ENCODE peak calls at places on chromosomes 12 and 14, in four cellular contexts. C is GM12878, F is K562, A is H1. Q is an unnamed sample.
A peak's percentile ranks its signal among the peaks of the same experiment; 100 is the strongest.

GRCh38 chr12:19251481-19251880 is 121.9 kb downstream of the PLEKHA5 start:
- DNase-seq in C (no peak), F (no peak), A (no peak), Q (no peak)

GRCh38 chr14:69084023-69084422 is 68.9 kb downstream of the DCAF5 start:
- DNase-seq in F (no peak), A (no peak), C (no peak), Q (no peak)

GRCh38 chr12:92597997-92598396 is 104.8 kb upstream of the PLEKHG7 start:
- DNase-seq in F (no peak), A (no peak), C (no peak), Q (no peak)

GRCh38 chr12:47133981-47134380 is 54.2 kb upstream of the AMIGO2 start:
- DNase-seq in F (no peak), A (no peak), C (no peak), Q (no peak)

GRCh38 chr14:90491221-90491867 is 94.5 kb downstream of the CALM1 start:
- DNase-seq in F (no peak), A (peak; percentile 39), C (no peak), Q (peak; percentile 79)

GRCh38 chr12:75933136-75933535 is 98.4 kb downstream of the PHLDA1 start:
- DNase-seq in A (no peak), F (no peak), C (no peak), Q (no peak)

GRCh38 chr12:76270657-76271358 is 77.4 kb downstream of the BBS10 start:
- DNase-seq in C (no peak), F (no peak), A (no peak), Q (no peak)

GRCh38 chr12:64946132-64946829 is 121.8 kb downstream of the TBC1D30 start:
- DNase-seq in C (no peak), A (no peak), F (no peak), Q (peak; percentile 69)

GRCh38 chr12:77625441-77625840 is 205.3 kb upstream of the NAV3 start:
- DNase-seq in F (no peak), C (no peak), A (no peak), Q (no peak)

GRCh38 chr12:6730169-6730568 is 6.3 kb downstream of the COPS7A start:
- DNase-seq in C (no peak), F (no peak), A (no peak), Q (no peak)

GRCh38 chr12:55659486-55660385 is 23.0 kb downstream of the OR10P1 start:
- DNase-seq in C (no peak), A (no peak), F (no peak), Q (peak; percentile 36)

GRCh38 chr14:30389134-30389900 is 169.6 kb upstream of the G2E3 start:
- DNase-seq in C (no peak), A (no peak), F (no peak), Q (no peak)

GRCh38 chr12:109445224-109445623 is 31.9 kb downstream of the KCTD10 start:
- DNase-seq in A (no peak), F (no peak), C (no peak), Q (no peak)

GRCh38 chr12:98738539-98738938 is 93.4 kb downstream of the APAF1 start:
- DNase-seq in A (no peak), C (no peak), F (no peak), Q (no peak)

GRCh38 chr14:101711041-101711861 is 50.3 kb upstream of the PPP2R5C start:
- DNase-seq in A (no peak), F (peak; percentile 14), C (no peak), Q (no peak)

GRCh38 chr12:46242569-46242968 is 26.3 kb downstream of the SLC38A1 start:
- DNase-seq in C (no peak), A (no peak), F (no peak), Q (no peak)

GRCh38 chr14:55317907-55318306 is 46.7 kb downstream of the FBXO34 start:
- DNase-seq in F (no peak), A (no peak), C (no peak), Q (no peak)

GRCh38 chr14:59918824-59919581 is 941 bp upstream of the LRRC9 start:
- DNase-seq in F (peak; percentile 16), C (no peak), A (no peak), Q (peak; percentile 56)

GRCh38 chr14:96268426-96269358 is 12.7 kb downstream of the BDKRB1 start:
- DNase-seq in F (no peak), A (peak; percentile 33), C (no peak), Q (no peak)

GRCh38 chr12:31629756-31630732 is 29.4 kb upstream of the ETFBKMT start:
- DNase-seq in A (no peak), C (no peak), F (peak; percentile 17), Q (no peak)

GRCh38 chr14:24680516-24680915 is 46.5 kb upstream of the GZMB start:
- DNase-seq in F (no peak), A (no peak), C (no peak), Q (no peak)

GRCh38 chr12:13870255-13870654 is 111.1 kb downstream of the GRIN2B start:
- DNase-seq in C (no peak), A (no peak), F (no peak), Q (no peak)

GRCh38 chr12:119902084-119902509 is 25.0 kb upstream of the CIT start:
- DNase-seq in A (peak; percentile 82), C (peak; percentile 33), F (peak; percentile 77), Q (peak; percentile 81)

GRCh38 chr14:23539209-23539866 is 12.2 kb downstream of the ZFHX2 start:
- DNase-seq in F (peak; percentile 70), C (no peak), A (peak; percentile 79), Q (peak; percentile 92)

GRCh38 chr12:88037770-88038169 is 8.6 kb upstream of the C12orf50 start:
- DNase-seq in C (no peak), F (no peak), A (no peak), Q (no peak)

GRCh38 chr12:109462868-109463692 is 14.0 kb downstream of the KCTD10 start:
- DNase-seq in A (no peak), C (no peak), F (no peak), Q (peak; percentile 51)

GRCh38 chr14:94005324-94005723 is 8.2 kb downstream of the CCDC197 start:
- DNase-seq in F (peak; percentile 31), A (no peak), C (no peak), Q (peak; percentile 56)

GRCh38 chr14:35355981-35356839 is 48.3 kb downstream of the NFKBIA start:
- DNase-seq in C (no peak), F (peak; percentile 37), A (no peak), Q (no peak)

GRCh38 chr14:61372842-61373555 is 51.6 kb downstream of the PRKCH start:
- DNase-seq in C (no peak), A (no peak), F (no peak), Q (no peak)

GRCh38 chr14:106776395-106776983 is 1250.1 kb downstream of the TMEM121 start:
- DNase-seq in C (no peak), A (no peak), F (no peak), Q (no peak)

GRCh38 chr12:88062464-88062863 is 33.3 kb upstream of the C12orf50 start:
- DNase-seq in F (no peak), A (no peak), C (peak; percentile 30), Q (no peak)

GRCh38 chr12:124808276-124808675 is 55.4 kb downstream of the SCARB1 start:
- DNase-seq in C (no peak), A (no peak), F (peak; percentile 30), Q (no peak)

GRCh38 chr14:76726551-76726961 is 34.7 kb upstream of the VASH1 start:
- DNase-seq in A (peak; percentile 58), C (no peak), F (no peak), Q (no peak)

GRCh38 chr14:105329411-105330200 is 15.1 kb downstream of the PACS2 start:
- DNase-seq in F (no peak), A (no peak), C (no peak), Q (peak; percentile 19)

GRCh38 chr14:69579476-69579875 is 4.8 kb upstream of the CCDC177 start:
- DNase-seq in C (no peak), F (no peak), A (no peak), Q (no peak)

GRCh38 chr12:107760207-107760816 is 625 bp downstream of the PRDM4 start:
- DNase-seq in F (no peak), C (no peak), A (peak; percentile 67), Q (peak; percentile 58)

GRCh38 chr12:22443379-22444316 is 100.7 kb downstream of the C2CD5 start:
- DNase-seq in F (peak; percentile 38), C (peak; percentile 15), A (peak; percentile 52), Q (peak; percentile 57)

DNA sequence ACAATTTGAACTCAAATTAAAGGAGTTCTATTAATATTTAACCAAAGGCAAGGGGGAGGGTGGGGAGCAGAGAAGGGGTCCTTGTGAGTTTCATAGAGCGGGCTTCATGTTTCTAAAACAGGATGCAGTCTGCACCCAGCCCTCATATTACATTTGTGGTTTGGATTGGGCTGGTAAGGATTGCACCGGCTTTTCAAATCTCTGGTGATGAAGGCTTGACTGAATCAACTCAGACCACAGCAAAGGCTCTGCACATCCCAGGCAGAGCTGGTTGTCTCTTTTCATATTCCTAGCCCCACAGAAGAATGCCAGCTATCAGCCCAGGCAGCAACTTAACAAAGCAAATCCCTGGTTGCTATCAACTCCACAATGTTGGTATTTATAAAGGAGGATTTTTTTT is 1221.4 kb downstream of the VRK1 start:
- DNase-seq in F (no peak), A (no peak), C (no peak), Q (no peak)
- TF ChIP-seq SIN3A in F (no peak), A (no peak), C (no peak), Q (no peak)

GRCh38 chr12:96194901-96195844 is 998 bp downstream of the ELK3 start:
- DNase-seq in F (peak; percentile 29), A (peak; percentile 68), C (peak; percentile 80), Q (peak; percentile 77)
- TF ChIP-seq SIN3A in F (no peak), A (no peak), C (no peak), Q (peak; percentile 22)

DNA sequence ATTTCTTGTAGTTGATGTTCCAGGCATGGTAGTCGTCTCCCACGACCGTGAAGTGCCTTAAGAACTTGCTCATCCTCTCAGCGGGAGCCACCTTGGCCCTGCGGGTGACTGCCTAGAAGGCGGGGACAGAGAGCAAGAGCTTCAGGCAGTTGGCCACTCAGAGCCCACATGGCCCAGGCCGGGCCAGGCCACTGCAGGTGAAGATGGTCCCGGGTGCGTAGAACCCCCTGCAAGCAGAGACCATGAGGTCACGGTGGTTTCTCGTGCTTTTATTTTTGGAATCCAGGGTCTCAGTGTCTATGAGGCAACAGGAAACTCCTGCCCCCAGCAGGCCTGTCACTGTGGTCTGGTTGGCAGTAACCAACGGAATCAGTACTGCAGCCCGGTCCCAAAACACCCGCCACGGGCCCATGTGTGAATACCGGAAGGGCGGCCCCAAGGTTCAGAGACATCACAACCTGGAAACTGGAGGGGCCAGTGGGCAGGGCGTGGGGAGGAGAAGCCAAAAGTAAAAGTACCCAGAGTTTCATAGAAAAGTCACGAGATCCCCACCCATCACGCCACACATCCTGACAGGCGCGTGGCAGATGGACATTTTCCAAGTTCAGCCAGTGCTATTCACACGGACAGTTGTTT is 27.5 kb downstream of the HVCN1 start:
- DNase-seq in A (no peak), F (no peak), C (peak; percentile 92), Q (no peak)
- TF ChIP-seq SIN3A in A (no peak), F (no peak), C (peak; percentile 67), Q (no peak)

GRCh38 chr12:12673296-12673695 is 22.7 kb downstream of the GPR19 start:
- DNase-seq in A (peak; percentile 39), F (no peak), C (peak; percentile 65), Q (no peak)
- TF ChIP-seq SIN3A in A (no peak), F (no peak), C (no peak), Q (no peak)

DNA sequence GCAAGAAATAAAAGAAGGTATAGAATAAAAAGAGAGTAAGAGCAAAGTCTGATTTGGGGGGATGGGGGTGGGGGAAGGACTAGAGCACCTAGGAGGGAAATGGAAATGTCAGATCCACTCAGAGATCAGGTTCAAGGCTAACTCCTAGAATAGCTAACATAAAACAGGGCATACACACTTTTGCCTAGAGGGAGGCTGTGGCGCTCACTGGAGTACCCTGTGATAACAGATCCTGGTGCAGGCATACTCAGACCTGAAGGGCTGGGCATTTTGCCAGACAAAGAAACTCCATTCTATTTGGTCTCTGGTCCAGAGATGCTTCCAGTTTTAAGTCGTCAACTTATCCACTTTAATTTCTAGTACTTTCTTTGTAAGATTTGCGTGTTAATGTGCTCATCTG is 5.8 kb downstream of the CTDSP2 start:
- DNase-seq in A (no peak), C (no peak), F (no peak), Q (peak; percentile 80)
- TF ChIP-seq SIN3A in A (no peak), C (no peak), F (no peak), Q (no peak)

Q was measured in SK-N-SH.